ENCODE peak calls at places on chromosomes 5 and 9, in six cellular contexts. Y is endothelial cell of umbilical vein, D is K562, A is stomach, Z is suprapubic skin, H is sigmoid colon. B is an unnamed sample.

GRCh38 chr5:73103885-73104284 is 16.5 kb upstream of the TMEM171 start:
- DNase-seq in A (no peak), H (no peak), Z (no peak), D (no peak), Y (no peak), B (no peak)

GRCh38 chr9:127898433-127899199 is 787 bp downstream of the ST6GALNAC6 start:
- DNase-seq in D (peak; percentile 65), Z (no peak), A (no peak), H (peak; percentile 85), Y (peak; percentile 66), B (peak; percentile 56)

GRCh38 chr9:121261107-121261460 is 6.9 kb upstream of the GSN start:
- DNase-seq in D (no peak), H (peak; percentile 72), Z (no peak), Y (peak; percentile 63), A (no peak), B (peak; percentile 46)

GRCh38 chr5:32690153-32690552 is 21.0 kb upstream of the NPR3 start:
- DNase-seq in H (no peak), Y (no peak), A (no peak), Z (no peak), D (peak; percentile 22), B (peak; percentile 32)

GRCh38 chr5:65672787-65673186 is 48.0 kb downstream of the SHLD3 start:
- DNase-seq in A (no peak), H (no peak), Z (no peak), D (no peak), Y (no peak), B (no peak)

GRCh38 chr9:37679649-37680402 is 29.1 kb downstream of the FRMPD1 start:
- DNase-seq in D (peak; percentile 22), H (no peak), Y (no peak), A (no peak), Z (no peak), B (no peak)

GRCh38 chr9:3768286-3768685 is 242.5 kb upstream of the RFX3 start:
- DNase-seq in Z (no peak), Y (no peak), H (no peak), D (no peak), A (no peak), B (no peak)

GRCh38 chr9:26326473-26327044 is 566.0 kb downstream of the CAAP1 start:
- DNase-seq in H (no peak), D (no peak), Y (peak; percentile 83), Z (no peak), A (no peak), B (peak; percentile 78)

GRCh38 chr5:79396265-79396664 is 117.7 kb downstream of the HOMER1 start:
- DNase-seq in H (no peak), D (no peak), Z (no peak), A (no peak), Y (no peak), B (no peak)

GRCh38 chr5:20446121-20446520 is 458.1 kb upstream of the CDH18 start:
- DNase-seq in D (no peak), A (no peak), Z (no peak), H (no peak), Y (no peak), B (no peak)

GRCh38 chr9:19809422-19810269 is 20.8 kb upstream of the SLC24A2 start:
- DNase-seq in Z (no peak), A (no peak), D (no peak), H (no peak), Y (no peak), B (no peak)

GRCh38 chr5:1830571-1831228 is 29.5 kb downstream of the NDUFS6 start:
- DNase-seq in D (no peak), A (no peak), Y (no peak), H (no peak), Z (no peak), B (no peak)

GRCh38 chr9:35357116-35357515 is 132.8 kb upstream of the RUSC2 start:
- DNase-seq in H (no peak), Z (no peak), D (no peak), Y (no peak), A (no peak), B (no peak)

GRCh38 chr5:80083115-80083890 is 48.2 kb downstream of the THBS4 start:
- DNase-seq in A (no peak), D (peak; percentile 63), H (peak; percentile 70), Y (peak; percentile 64), Z (no peak), B (peak; percentile 92)

GRCh38 chr5:141560725-141561483 is 57.9 kb downstream of the DIAPH1 start:
- DNase-seq in Y (peak; percentile 99), H (peak; percentile 97), A (peak; percentile 57), Z (peak; percentile 92), D (peak; percentile 59), B (peak; percentile 98)

GRCh38 chr5:141559481-141559880 is 59.3 kb downstream of the DIAPH1 start:
- DNase-seq in Z (no peak), H (no peak), D (no peak), Y (peak; percentile 4), A (no peak), B (no peak)

GRCh38 chr5:141560141-141560540 is 58.7 kb downstream of the DIAPH1 start:
- DNase-seq in H (no peak), D (no peak), A (no peak), Z (no peak), Y (peak; percentile 64), B (peak; percentile 38)

GRCh38 chr5:141558150-141558549 is 60.6 kb downstream of the DIAPH1 start:
- DNase-seq in D (no peak), Z (no peak), H (no peak), Y (no peak), A (no peak), B (peak; percentile 48)

GRCh38 chr5:141557681-141558136 is 61.1 kb downstream of the DIAPH1 start:
- DNase-seq in H (peak; percentile 95), Z (peak; percentile 95), D (peak; percentile 78), A (peak; percentile 81), Y (peak; percentile 94), B (peak; percentile 95)
- TF ChIP-seq POLR2AphosphoS5 in H (peak; percentile 70), Z (peak; percentile 91), D (no peak), A (peak; percentile 83), Y (peak; percentile 47), B (peak; percentile 25)

GRCh38 chr9:124384849-124385248 is 30.4 kb downstream of the PSMB7 start:
- DNase-seq in Z (no peak), D (no peak), H (no peak), A (no peak), Y (no peak), B (no peak)

GRCh38 chr9:124386201-124386600 is 29.0 kb downstream of the PSMB7 start:
- DNase-seq in Z (no peak), Y (peak; percentile 8), D (no peak), A (no peak), H (no peak), B (no peak)

GRCh38 chr9:124381073-124381945 is 33.9 kb downstream of the PSMB7 start:
- DNase-seq in H (no peak), D (no peak), Y (peak; percentile 66), Z (no peak), A (no peak), B (no peak)

GRCh38 chr9:124385623-124386022 is 29.6 kb downstream of the PSMB7 start:
- DNase-seq in D (no peak), Y (no peak), H (no peak), A (no peak), Z (no peak), B (no peak)

DNA sequence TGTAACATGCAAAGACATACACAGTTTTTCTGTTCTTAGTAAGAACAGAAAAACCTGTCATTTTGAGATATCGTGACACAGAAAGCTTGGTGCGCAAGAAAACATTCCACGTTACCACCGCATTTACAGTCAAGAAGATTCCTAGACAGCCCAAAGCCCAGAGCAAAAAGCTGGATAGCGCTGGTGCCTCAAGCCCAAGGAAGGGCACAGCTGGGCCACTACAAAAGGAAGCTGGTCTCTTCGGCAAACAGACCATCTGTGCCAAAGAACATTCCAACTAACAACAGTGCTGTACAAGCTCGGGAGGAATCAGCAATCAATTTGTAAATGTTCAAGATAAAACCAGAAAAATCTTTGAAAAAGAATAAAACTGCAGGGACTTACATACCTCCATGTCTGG is 31.0 kb downstream of the PSMB7 start:
- DNase-seq in H (no peak), Y (no peak), A (no peak), Z (no peak), D (no peak), B (no peak)
- TF ChIP-seq POLR2AphosphoS5 in H (no peak), Y (no peak), A (no peak), Z (no peak), D (no peak), B (no peak)

DNA sequence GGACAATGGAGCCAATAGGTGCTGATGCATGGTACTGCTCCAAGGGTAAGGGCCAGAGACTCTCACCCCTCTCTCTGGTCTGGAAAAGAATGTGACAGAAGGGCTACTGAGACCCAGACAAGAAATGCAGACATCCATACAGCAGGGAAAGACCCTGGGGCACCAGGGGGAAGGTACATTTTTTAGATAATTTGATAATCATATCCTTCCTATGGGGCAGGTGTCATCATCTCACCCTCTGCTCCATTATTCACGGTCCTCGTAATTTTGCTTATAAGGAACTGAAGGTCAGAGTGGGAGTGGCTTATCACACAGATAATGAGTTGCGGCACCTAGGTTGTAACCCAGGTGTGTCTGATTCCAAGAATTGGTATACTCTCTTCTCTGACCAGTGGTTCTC is 90.0 kb downstream of the TRIM32 start:
- DNase-seq in Z (no peak), Y (no peak), A (no peak), D (no peak), H (no peak), B (no peak)
- TF ChIP-seq POLR2AphosphoS5 in Z (no peak), Y (no peak), A (no peak), D (no peak), H (no peak), B (no peak)

DNA sequence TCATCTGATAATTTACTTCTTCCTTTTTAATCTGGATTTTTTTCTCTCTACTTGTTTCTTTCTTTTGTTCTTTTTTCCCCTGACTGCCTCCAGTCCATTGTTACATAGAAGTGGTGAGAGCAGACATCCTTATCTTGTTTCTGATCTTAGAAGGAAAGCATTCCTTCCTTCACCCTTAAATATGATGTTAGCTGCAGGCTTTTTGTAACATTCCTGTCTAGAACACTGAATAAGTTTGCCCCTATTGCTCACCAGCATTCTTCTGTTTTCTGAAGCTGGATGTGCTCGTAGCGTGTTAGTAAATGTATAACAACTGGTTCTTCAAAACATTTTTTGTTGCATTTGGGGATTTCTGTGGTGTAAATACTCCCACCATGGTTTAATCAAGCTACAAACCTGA is 136.7 kb upstream of the NFIL3 start:
- DNase-seq in A (no peak), H (no peak), Z (no peak), D (no peak), Y (peak; percentile 3), B (no peak)
- TF ChIP-seq POLR2AphosphoS5 in A (no peak), H (no peak), Z (no peak), D (no peak), Y (no peak), B (no peak)

GRCh38 chr5:7589800-7590199 is 193.9 kb downstream of the ADCY2 start:
- DNase-seq in A (no peak), D (no peak), H (no peak), Z (no peak), Y (no peak), B (peak; percentile 50)

GRCh38 chr5:7586499-7586898 is 190.6 kb downstream of the ADCY2 start:
- DNase-seq in H (no peak), A (no peak), Z (no peak), D (no peak), Y (no peak), B (no peak)

GRCh38 chr5:7585807-7586206 is 189.9 kb downstream of the ADCY2 start:
- DNase-seq in H (no peak), Z (no peak), A (no peak), Y (no peak), D (no peak), B (no peak)

GRCh38 chr5:7584749-7585148 is 188.8 kb downstream of the ADCY2 start:
- DNase-seq in D (no peak), A (no peak), H (no peak), Y (no peak), Z (no peak), B (no peak)
- TF ChIP-seq POLR2AphosphoS5 in D (no peak), A (no peak), H (no peak), Y (no peak), Z (no peak), B (no peak)

GRCh38 chr9:136940526-136941230 is 3.9 kb downstream of the FBXW5 start:
- DNase-seq in D (no peak), Z (no peak), Y (no peak), A (no peak), H (peak; percentile 64), B (no peak)
- TF ChIP-seq POLR2AphosphoS5 in D (no peak), Z (no peak), Y (no peak), A (no peak), H (no peak), B (no peak)